ENCODE peak calls at places on chromosome 10, in seven cellular contexts. Y is endothelial cell of umbilical vein, A is activated T-helper 1 cell treated with Interleukin-2 at 50 U/mL for 16 hours, F is SK-N-SH, B is neural progenitor cell, T is natural killer cell, C is mammary epithelial cell. H is an unnamed sample.

GRCh38 chr10:34956756-34957155 is 133.4 kb downstream of the CUL2 start:
- DNase-seq in Y (no peak), A (no peak), F (no peak), B (no peak), T (no peak), C (no peak), H (no peak)

GRCh38 chr10:4316166-4316810 is 509.7 kb upstream of the AKR1E2 start:
- DNase-seq in Y (no peak), A (no peak), F (no peak), B (no peak), T (no peak), C (peak), H (peak)

GRCh38 chr10:33498354-33498753 is 163.9 kb upstream of the NRP1 start:
- DNase-seq in Y (no peak), A (no peak), F (no peak), B (no peak), T (no peak), C (no peak), H (no peak)

GRCh38 chr10:30671011-30671616 is 41.6 kb upstream of the LYZL2 start:
- DNase-seq in Y (peak), A (no peak), F (peak), B (peak), T (no peak), C (peak), H (peak)

GRCh38 chr10:117367718-117368117 is 7.5 kb downstream of the PDZD8 start:
- DNase-seq in Y (no peak), A (no peak), F (no peak), B (no peak), T (no peak), C (no peak), H (no peak)

GRCh38 chr10:73253226-73253557 is 748 bp upstream of the MRPS16 start:
- DNase-seq in Y (no peak), A (no peak), F (no peak), B (peak), T (no peak), C (peak), H (no peak)

GRCh38 chr10:48608279-48608681 is 3.4 kb upstream of the ARHGAP22 start:
- DNase-seq in Y (no peak), A (no peak), F (peak), B (peak), T (no peak), C (peak), H (no peak)

GRCh38 chr10:32169556-32169955 is 113.3 kb upstream of the KIF5B start:
- DNase-seq in Y (peak), A (no peak), F (no peak), B (no peak), T (no peak), C (peak), H (no peak)

GRCh38 chr10:129031233-129032150 is 435.5 kb upstream of the MGMT start:
- DNase-seq in Y (peak), A (peak), F (peak), B (peak), T (no peak), C (peak), H (peak)

GRCh38 chr10:47101807-47102206 is 190.6 kb downstream of the PTPN20 start:
- DNase-seq in Y (no peak), A (no peak), F (no peak), B (no peak), T (no peak), C (no peak), H (no peak)

GRCh38 chr10:588246-589165 is 101.0 kb downstream of the DIP2C start:
- DNase-seq in Y (no peak), A (no peak), F (no peak), B (no peak), T (no peak), C (no peak), H (no peak)

GRCh38 chr10:68501691-68502090 is 25.6 kb downstream of the SLC25A16 start:
- DNase-seq in Y (no peak), A (no peak), F (no peak), B (no peak), T (no peak), C (no peak), H (no peak)

GRCh38 chr10:79153753-79154152 is 85.0 kb downstream of the ZMIZ1 start:
- DNase-seq in Y (no peak), A (no peak), F (no peak), B (no peak), T (no peak), C (no peak), H (peak)

GRCh38 chr10:75335191-75335590 is 66.4 kb downstream of the ZNF503 start:
- DNase-seq in Y (no peak), A (no peak), F (no peak), B (no peak), T (no peak), C (no peak), H (peak)

GRCh38 chr10:14259696-14260595 is 70.8 kb downstream of the FRMD4A start:
- DNase-seq in Y (no peak), A (no peak), F (no peak), B (no peak), T (no peak), C (no peak), H (no peak)

GRCh38 chr10:21083861-21084260 is 186.8 kb upstream of the NEBL start:
- DNase-seq in Y (no peak), A (no peak), F (no peak), B (no peak), T (no peak), C (peak), H (no peak)

GRCh38 chr10:17888189-17888588 is 63.5 kb upstream of the SLC39A12 start:
- DNase-seq in Y (no peak), A (no peak), F (no peak), B (no peak), T (no peak), C (no peak), H (no peak)